ENCODE peak calls at places on chromosomes 16 and 17, in five cellular contexts. One of them, this sample, is unnamed.

GRCh38 chr17:38797828-38798227 is 1.5 kb downstream of the PIP4K2B start:
- DNase-seq in AG20443: no peak
- DNase-seq in left colon: no peak
- DNase-seq in C1 segment of cervical spinal cord: no peak
- DNase-seq in Daoy: no peak
- DNase-seq in this sample: no peak

GRCh38 chr16:54939537-54940278 is 9.0 kb downstream of the IRX5 start:
- DNase-seq in C1 segment of cervical spinal cord: no peak
- DNase-seq in AG20443: peak; percentile 69
- DNase-seq in Daoy: no peak
- DNase-seq in left colon: no peak
- DNase-seq in this sample: no peak

GRCh38 chr17:58279016-58279671 is 1.6 kb downstream of the MPO start:
- DNase-seq in C1 segment of cervical spinal cord: no peak
- DNase-seq in AG20443: peak; percentile 58
- DNase-seq in Daoy: no peak
- DNase-seq in left colon: no peak
- DNase-seq in this sample: no peak

GRCh38 chr16:58494981-58495860 is 4.7 kb upstream of the NDRG4 start:
- DNase-seq in Daoy: peak; percentile 87
- DNase-seq in C1 segment of cervical spinal cord: peak; percentile 83
- DNase-seq in AG20443: peak; percentile 92
- DNase-seq in left colon: peak; percentile 60
- DNase-seq in this sample: peak; percentile 85

GRCh38 chr16:2707368-2708289 is 12.4 kb downstream of the PRSS27 start:
- DNase-seq in AG20443: no peak
- DNase-seq in left colon: no peak
- DNase-seq in C1 segment of cervical spinal cord: no peak
- DNase-seq in Daoy: no peak
- DNase-seq in this sample: no peak

GRCh38 chr17:4152471-4152870 is 9.5 kb downstream of the CYB5D2 start:
- DNase-seq in left colon: no peak
- DNase-seq in Daoy: no peak
- DNase-seq in C1 segment of cervical spinal cord: no peak
- DNase-seq in AG20443: peak; percentile 73
- DNase-seq in this sample: peak; percentile 85

GRCh38 chr17:72539981-72540897 is 419.4 kb downstream of the SOX9 start:
- DNase-seq in AG20443: peak; percentile 97
- DNase-seq in C1 segment of cervical spinal cord: peak; percentile 78
- DNase-seq in Daoy: peak; percentile 90
- DNase-seq in left colon: no peak
- DNase-seq in this sample: peak; percentile 70

GRCh38 chr16:81834868-81835267 is 55.8 kb downstream of the PLCG2 start:
- DNase-seq in C1 segment of cervical spinal cord: no peak
- DNase-seq in left colon: no peak
- DNase-seq in Daoy: no peak
- DNase-seq in AG20443: no peak
- DNase-seq in this sample: no peak

GRCh38 chr16:2675021-2675420 is 7.3 kb upstream of the KCTD5 start:
- DNase-seq in C1 segment of cervical spinal cord: no peak
- DNase-seq in AG20443: no peak
- DNase-seq in Daoy: no peak
- DNase-seq in left colon: no peak
- DNase-seq in this sample: no peak

GRCh38 chr17:62804025-62804424 is 4.1 kb downstream of the MARCHF10 start:
- DNase-seq in C1 segment of cervical spinal cord: no peak
- DNase-seq in left colon: no peak
- DNase-seq in AG20443: no peak
- DNase-seq in Daoy: no peak
- DNase-seq in this sample: no peak

This sample was measured in HCEC 1CT.